ENCODE peak calls at places on chromosomes 3 and 15, in nine cellular contexts. C, I, T, Z, F, D, X, E and P are unnamed samples.

GRCh38 chr3:20930034-20930433 is 744.0 kb upstream of the SGO1 start:
- DNase-seq in E (no peak), Z (peak), T (peak), C (peak), I (no peak), F (peak), D (no peak), X (peak), P (no peak)

GRCh38 chr15:44606740-44607139 is 56.7 kb downstream of the SPG11 start:
- DNase-seq in Z (no peak), C (no peak), E (no peak), F (no peak), I (no peak), T (no peak), D (no peak), X (no peak), P (no peak)

GRCh38 chr15:29322407-29322806 is 52.8 kb upstream of the NSMCE3 start:
- DNase-seq in C (peak), X (peak), Z (no peak), D (no peak), I (peak), F (no peak), E (no peak), T (peak), P (peak)

GRCh38 chr3:29484633-29485032 is 203.8 kb downstream of the RBMS3 start:
- DNase-seq in X (no peak), F (no peak), C (no peak), T (no peak), Z (no peak), I (no peak), E (no peak), D (no peak), P (no peak)

GRCh38 chr3:158683216-158683975 is 10.9 kb upstream of the LXN start:
- DNase-seq in D (no peak), T (peak), F (peak), E (no peak), I (peak), Z (peak), X (peak), C (no peak), P (no peak)

GRCh38 chr3:35664460-35664919 is 25.2 kb downstream of the ARPP21 start:
- DNase-seq in T (peak), E (no peak), C (peak), Z (peak), X (peak), I (peak), D (no peak), F (no peak), P (no peak)

GRCh38 chr3:141336672-141337522 is 31.4 kb upstream of the ZBTB38 start:
- DNase-seq in D (no peak), I (peak), Z (peak), X (peak), C (no peak), T (peak), E (no peak), F (peak), P (no peak)

GRCh38 chr3:141389703-141390102 is 21.4 kb downstream of the ZBTB38 start:
- DNase-seq in C (no peak), X (peak), Z (no peak), E (no peak), D (no peak), F (no peak), T (no peak), I (peak), P (no peak)

GRCh38 chr3:158792709-158793108 is 9.1 kb upstream of the MFSD1 start:
- DNase-seq in I (peak), D (no peak), Z (peak), E (no peak), F (peak), T (peak), X (peak), C (no peak), P (peak)

GRCh38 chr15:94576889-94577533 is 345.6 kb downstream of the MCTP2 start:
- DNase-seq in I (no peak), F (peak), Z (peak), X (no peak), T (peak), C (peak), D (no peak), E (no peak), P (no peak)